ENCODE peak calls at places on chromosomes 7 and 10, in seven cellular contexts. One of them, this sample, is unnamed.

GRCh38 chr7:1931248-1931950 is 261.3 kb downstream of the ELFN1 start:
- DNase-seq in PC-3: peak
- DNase-seq in iris pigment epithelial cell: peak
- DNase-seq in activated naive CD4-positive, alpha-beta T cell: no peak
- DNase-seq in nephron progenitor cell: no peak
- DNase-seq in amniotic stem cell: no peak
- DNase-seq in cardiac septum: no peak
- DNase-seq in this sample: no peak

GRCh38 chr10:129244757-129245156 is 222.3 kb upstream of the MGMT start:
- DNase-seq in PC-3: no peak
- DNase-seq in iris pigment epithelial cell: no peak
- DNase-seq in activated naive CD4-positive, alpha-beta T cell: no peak
- DNase-seq in nephron progenitor cell: no peak
- DNase-seq in amniotic stem cell: no peak
- DNase-seq in cardiac septum: no peak
- DNase-seq in this sample: no peak

GRCh38 chr10:34766256-34766580 is 48.9 kb downstream of the PARD3 start:
- DNase-seq in PC-3: no peak
- DNase-seq in iris pigment epithelial cell: no peak
- DNase-seq in activated naive CD4-positive, alpha-beta T cell: no peak
- DNase-seq in nephron progenitor cell: no peak
- DNase-seq in amniotic stem cell: no peak
- DNase-seq in cardiac septum: no peak
- DNase-seq in this sample: no peak

GRCh38 chr10:89548673-89549072 is 13.3 kb upstream of the SLC16A12 start:
- DNase-seq in PC-3: no peak
- DNase-seq in iris pigment epithelial cell: no peak
- DNase-seq in activated naive CD4-positive, alpha-beta T cell: no peak
- DNase-seq in nephron progenitor cell: no peak
- DNase-seq in amniotic stem cell: no peak
- DNase-seq in cardiac septum: no peak
- DNase-seq in this sample: no peak

GRCh38 chr10:23343591-23344225 is 889 bp downstream of the C10orf67 start:
- DNase-seq in PC-3: peak
- DNase-seq in iris pigment epithelial cell: peak
- DNase-seq in activated naive CD4-positive, alpha-beta T cell: peak
- DNase-seq in nephron progenitor cell: peak
- DNase-seq in amniotic stem cell: no peak
- DNase-seq in cardiac septum: peak
- DNase-seq in this sample: peak

GRCh38 chr7:27171636-27172387 is 2.3 kb downstream of the HOXA10 start:
- DNase-seq in PC-3: no peak
- DNase-seq in iris pigment epithelial cell: no peak
- DNase-seq in activated naive CD4-positive, alpha-beta T cell: no peak
- DNase-seq in nephron progenitor cell: peak
- DNase-seq in amniotic stem cell: no peak
- DNase-seq in cardiac septum: peak
- DNase-seq in this sample: peak

GRCh38 chr7:78175744-78176143 is 377.2 kb downstream of the PHTF2 start:
- DNase-seq in PC-3: no peak
- DNase-seq in iris pigment epithelial cell: no peak
- DNase-seq in activated naive CD4-positive, alpha-beta T cell: no peak
- DNase-seq in nephron progenitor cell: no peak
- DNase-seq in amniotic stem cell: no peak
- DNase-seq in cardiac septum: no peak
- DNase-seq in this sample: no peak

GRCh38 chr7:24755096-24755495 is 2.2 kb downstream of the GSDME start:
- DNase-seq in PC-3: no peak
- DNase-seq in iris pigment epithelial cell: no peak
- DNase-seq in activated naive CD4-positive, alpha-beta T cell: no peak
- DNase-seq in nephron progenitor cell: no peak
- DNase-seq in amniotic stem cell: no peak
- DNase-seq in cardiac septum: no peak
- DNase-seq in this sample: no peak

GRCh38 chr10:127976286-127976685 is 69.4 kb downstream of the PTPRE start:
- DNase-seq in PC-3: no peak
- DNase-seq in iris pigment epithelial cell: peak
- DNase-seq in activated naive CD4-positive, alpha-beta T cell: no peak
- DNase-seq in nephron progenitor cell: no peak
- DNase-seq in amniotic stem cell: no peak
- DNase-seq in cardiac septum: no peak
- DNase-seq in this sample: no peak

GRCh38 chr10:69578508-69578991 is 5.3 kb upstream of the NEUROG3 start:
- DNase-seq in PC-3: no peak
- DNase-seq in iris pigment epithelial cell: no peak
- DNase-seq in activated naive CD4-positive, alpha-beta T cell: no peak
- DNase-seq in nephron progenitor cell: no peak
- DNase-seq in amniotic stem cell: no peak
- DNase-seq in cardiac septum: no peak
- DNase-seq in this sample: peak

GRCh38 chr10:124026337-124026939 is 67.0 kb downstream of the CHST15 start:
- DNase-seq in PC-3: no peak
- DNase-seq in iris pigment epithelial cell: no peak
- DNase-seq in activated naive CD4-positive, alpha-beta T cell: no peak
- DNase-seq in nephron progenitor cell: no peak
- DNase-seq in amniotic stem cell: no peak
- DNase-seq in cardiac septum: no peak
- DNase-seq in this sample: no peak

GRCh38 chr7:77474756-77475155 is 58.6 kb upstream of the GSAP start:
- DNase-seq in PC-3: no peak
- DNase-seq in iris pigment epithelial cell: no peak
- DNase-seq in activated naive CD4-positive, alpha-beta T cell: no peak
- DNase-seq in nephron progenitor cell: no peak
- DNase-seq in amniotic stem cell: no peak
- DNase-seq in cardiac septum: no peak
- DNase-seq in this sample: no peak

GRCh38 chr7:138864667-138865066 is 66.7 kb upstream of the ATP6V0A4 start:
- DNase-seq in PC-3: peak
- DNase-seq in iris pigment epithelial cell: peak
- DNase-seq in activated naive CD4-positive, alpha-beta T cell: no peak
- DNase-seq in nephron progenitor cell: no peak
- DNase-seq in amniotic stem cell: no peak
- DNase-seq in cardiac septum: no peak
- DNase-seq in this sample: no peak

GRCh38 chr7:69839782-69840181 is 241.5 kb downstream of the AUTS2 start:
- DNase-seq in PC-3: no peak
- DNase-seq in iris pigment epithelial cell: no peak
- DNase-seq in activated naive CD4-positive, alpha-beta T cell: no peak
- DNase-seq in nephron progenitor cell: no peak
- DNase-seq in amniotic stem cell: no peak
- DNase-seq in cardiac septum: no peak
- DNase-seq in this sample: no peak

GRCh38 chr10:86523348-86523747 is 1.8 kb upstream of the WAPL start:
- DNase-seq in PC-3: peak
- DNase-seq in iris pigment epithelial cell: peak
- DNase-seq in activated naive CD4-positive, alpha-beta T cell: no peak
- DNase-seq in nephron progenitor cell: peak
- DNase-seq in amniotic stem cell: no peak
- DNase-seq in cardiac septum: no peak
- DNase-seq in this sample: peak

GRCh38 chr10:55966131-55966530 is 394.9 kb downstream of the ZWINT start:
- DNase-seq in PC-3: peak
- DNase-seq in iris pigment epithelial cell: no peak
- DNase-seq in activated naive CD4-positive, alpha-beta T cell: no peak
- DNase-seq in nephron progenitor cell: no peak
- DNase-seq in amniotic stem cell: no peak
- DNase-seq in cardiac septum: no peak
- DNase-seq in this sample: no peak

GRCh38 chr7:37446371-37446770 is 2.3 kb downstream of the ELMO1 start:
- DNase-seq in PC-3: no peak
- DNase-seq in iris pigment epithelial cell: no peak
- DNase-seq in activated naive CD4-positive, alpha-beta T cell: no peak
- DNase-seq in nephron progenitor cell: no peak
- DNase-seq in amniotic stem cell: no peak
- DNase-seq in cardiac septum: no peak
- DNase-seq in this sample: peak

GRCh38 chr7:2800923-2801682 is 43.0 kb downstream of the GNA12 start:
- DNase-seq in PC-3: peak
- DNase-seq in iris pigment epithelial cell: peak
- DNase-seq in activated naive CD4-positive, alpha-beta T cell: no peak
- DNase-seq in nephron progenitor cell: no peak
- DNase-seq in amniotic stem cell: no peak
- DNase-seq in cardiac septum: no peak
- DNase-seq in this sample: no peak

GRCh38 chr10:74177140-74177677 is 26.2 kb downstream of the ADK start:
- DNase-seq in PC-3: peak
- DNase-seq in iris pigment epithelial cell: no peak
- DNase-seq in activated naive CD4-positive, alpha-beta T cell: peak
- DNase-seq in nephron progenitor cell: no peak
- DNase-seq in amniotic stem cell: no peak
- DNase-seq in cardiac septum: no peak
- DNase-seq in this sample: no peak